ENCODE peak calls at places on chromosomes 12 and 14, in six cellular contexts. K is endothelial cell of umbilical vein, E is neural progenitor cell, N is GM12878, B is H9, R is mesendoderm. Q is an unnamed sample. For H3K79me2, the result is how much of the 10 kb centered on the place peaks cover.

GRCh38 chr12:22625671-22626251 is 790 bp downstream of the ETNK1 start:
- DNase-seq in K (peak), E (peak), N (peak), B (peak), R (peak), Q (peak)

GRCh38 chr14:33765251-33765650 is 185.6 kb downstream of the EGLN3 start:
- DNase-seq in K (peak), E (peak), N (no peak), B (peak), R (peak), Q (peak)

GRCh38 chr12:95997911-95998510 is 1.9 kb upstream of the HAL start:
- DNase-seq in K (no peak), E (no peak), N (no peak), B (no peak), R (no peak), Q (no peak)

GRCh38 chr14:36818794-36819384 is 157.2 kb downstream of the PAX9 start:
- DNase-seq in K (no peak), E (peak), N (no peak), B (no peak), R (peak), Q (no peak)

GRCh38 chr12:21892341-21892740 is 48.9 kb downstream of the ABCC9 start:
- DNase-seq in K (no peak), E (no peak), N (no peak), B (no peak), R (no peak), Q (no peak)

GRCh38 chr12:13165578-13166120 is 30.9 kb upstream of the EMP1 start:
- DNase-seq in K (peak), E (no peak), N (no peak), B (no peak), R (peak), Q (no peak)

GRCh38 chr14:100584056-100585031 is 2.9 kb downstream of the BEGAIN start:
- DNase-seq in K (no peak), E (no peak), N (no peak), B (no peak), R (no peak), Q (no peak)

GRCh38 chr14:89701079-89702043 is 253.2 kb downstream of the EFCAB11 start:
- DNase-seq in K (peak), E (peak), N (no peak), B (peak), R (peak), Q (peak)

GRCh38 chr12:102010265-102010994 is 51.4 kb downstream of the WASHC3 start:
- DNase-seq in K (no peak), E (no peak), N (peak), B (no peak), R (no peak), Q (no peak)

GRCh38 chr12:3973939-3974644 is 100.9 kb upstream of the PARP11 start:
- DNase-seq in K (no peak), E (no peak), N (no peak), B (peak), R (no peak), Q (no peak)

GRCh38 chr12:96907681-96908163 is 665 bp downstream of the NEDD1 start:
- DNase-seq in K (peak), E (peak), N (no peak), B (peak), R (peak), Q (peak)

GRCh38 chr12:97778111-97778510 is 315.5 kb downstream of the RMST start:
- DNase-seq in K (no peak), E (no peak), N (no peak), B (no peak), R (no peak), Q (no peak)

GRCh38 chr12:109735051-109735521 is 21.5 kb downstream of the FAM222A start:
- DNase-seq in K (no peak), E (no peak), N (no peak), B (peak), R (no peak), Q (peak)

GRCh38 chr14:103123634-103124500 is 606 bp downstream of the TNFAIP2 start:
- DNase-seq in K (peak), E (peak), N (no peak), B (peak), R (no peak), Q (no peak)

GRCh38 chr14:61103541-61104339 is 122.7 kb downstream of the SLC38A6 start:
- DNase-seq in K (peak), E (peak), N (no peak), B (peak), R (peak), Q (peak)

GRCh38 chr12:25020621-25021243 is 71.8 kb upstream of the BCAT1 start:
- DNase-seq in K (no peak), E (no peak), N (peak), B (no peak), R (no peak), Q (no peak)

GRCh38 chr12:3596703-3597472 is 105.9 kb downstream of the PRMT8 start:
- DNase-seq in K (no peak), E (no peak), N (no peak), B (no peak), R (no peak), Q (no peak)

GRCh38 chr12:132133952-132134652 is 10.0 kb downstream of the DDX51 start:
- DNase-seq in K (no peak), E (peak), N (no peak), B (peak), R (peak), Q (no peak)

GRCh38 chr14:62081012-62081612 is 318.9 kb downstream of the SNAPC1 start:
- DNase-seq in K (no peak), E (no peak), N (peak), B (no peak), R (no peak), Q (no peak)

GRCh38 chr12:21771311-21771710 is 3.2 kb downstream of the KCNJ8 start:
- DNase-seq in K (no peak), E (no peak), N (no peak), B (no peak), R (no peak), Q (no peak)

GRCh38 chr12:93689076-93689834 is 12.1 kb downstream of the CRADD start:
- DNase-seq in K (no peak), E (no peak), N (no peak), B (no peak), R (no peak), Q (no peak)

GRCh38 chr12:95881331-95881955 is 22.7 kb downstream of the SNRPF start:
- DNase-seq in K (no peak), E (no peak), N (no peak), B (no peak), R (no peak), Q (no peak)

DNA sequence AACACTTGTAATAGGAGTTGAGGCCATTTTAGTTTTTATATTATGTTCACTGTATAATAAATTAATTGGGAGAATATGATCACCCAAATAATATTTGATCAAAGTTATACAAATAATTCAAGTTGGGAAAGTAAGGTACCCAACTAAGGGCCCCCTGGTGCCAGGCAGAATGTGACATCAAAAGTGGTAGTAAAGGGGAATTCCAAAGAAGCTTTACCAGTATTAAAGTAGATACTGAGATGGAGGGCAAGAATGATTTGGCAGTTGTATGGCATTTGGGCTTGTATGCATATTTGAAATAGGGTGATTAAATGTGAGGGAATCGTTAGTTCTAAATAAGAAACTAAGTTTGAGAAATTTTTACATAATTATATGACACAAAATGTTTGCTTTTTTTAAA is 17.7 kb downstream of the GXYLT1 start:
- DNase-seq in K (no peak), E (no peak), N (no peak), B (no peak), R (no peak), Q (no peak)
- H3K79me2 ChIP-seq in K (under half), E (half or more), N (under half), B (under half), R (under half), Q (half or more)

GRCh38 chr14:72878746-72879145 is 15.2 kb downstream of the DPF3 start:
- DNase-seq in K (no peak), E (no peak), N (no peak), B (no peak), R (no peak), Q (no peak)
- H3K79me2 ChIP-seq in K (under half), E (under half), N (under half), B (under half), R (under half), Q (under half)

GRCh38 chr12:123634142-123634561 is 523 bp downstream of the GTF2H3 start:
- DNase-seq in K (no peak), E (no peak), N (no peak), B (no peak), R (peak), Q (no peak)

DNA sequence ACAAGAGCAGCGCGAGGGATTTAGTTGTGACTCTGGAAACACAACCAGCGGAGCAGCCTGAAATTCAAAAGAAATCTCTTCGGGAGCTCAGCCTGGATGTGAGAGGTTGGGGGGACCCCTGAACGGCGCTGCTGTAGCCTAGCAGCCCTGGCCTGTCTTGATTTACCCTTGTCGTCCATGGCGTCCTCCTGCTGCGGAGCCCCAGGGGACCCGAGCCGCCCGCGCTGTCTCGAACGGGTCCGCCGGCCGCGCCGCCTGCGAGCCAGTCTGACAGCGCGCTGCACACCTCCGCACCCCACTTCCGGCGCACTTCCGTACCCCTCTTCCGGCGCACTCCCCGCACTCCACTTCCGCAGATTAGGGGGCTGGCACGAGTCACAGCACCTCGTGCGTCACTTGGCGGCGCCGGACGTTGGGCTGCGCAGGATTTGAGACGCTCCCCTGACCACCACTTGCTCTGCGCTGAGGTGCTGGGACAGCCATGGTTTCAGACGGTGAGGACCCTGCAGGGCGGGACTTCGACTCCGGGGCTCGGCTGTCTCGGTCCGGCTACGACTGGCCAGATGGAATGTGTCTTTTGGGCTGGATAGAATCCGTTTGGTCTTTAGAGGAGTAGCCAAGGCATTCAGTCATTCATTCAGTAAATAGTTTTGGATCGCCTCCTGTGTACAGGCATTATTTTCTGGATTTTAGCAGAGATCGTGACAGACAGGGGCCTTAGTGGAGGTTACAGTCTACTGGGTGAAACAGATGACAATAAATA is at the start of the genes EIF2B1 and GTF2H3:
- DNase-seq in K (peak), E (peak), N (peak), B (peak), R (peak), Q (peak)
- H3K79me2 ChIP-seq in K (under half), E (under half), N (under half), B (under half), R (under half), Q (half or more)

GRCh38 chr14:49581209-49581960 is 4.8 kb downstream of the RPS29 start:
- DNase-seq in K (no peak), E (no peak), N (no peak), B (no peak), R (no peak), Q (no peak)

GRCh38 chr14:49584058-49584457 is 2.1 kb downstream of the RPS29 start:
- DNase-seq in K (no peak), E (no peak), N (no peak), B (no peak), R (no peak), Q (no peak)

GRCh38 chr14:49583629-49584028 is 2.6 kb downstream of the RPS29 start:
- DNase-seq in K (no peak), E (no peak), N (no peak), B (no peak), R (no peak), Q (no peak)

GRCh38 chr14:49581961-49582210 is 4.3 kb downstream of the RPS29 start:
- DNase-seq in K (no peak), E (no peak), N (no peak), B (no peak), R (no peak), Q (no peak)

DNA sequence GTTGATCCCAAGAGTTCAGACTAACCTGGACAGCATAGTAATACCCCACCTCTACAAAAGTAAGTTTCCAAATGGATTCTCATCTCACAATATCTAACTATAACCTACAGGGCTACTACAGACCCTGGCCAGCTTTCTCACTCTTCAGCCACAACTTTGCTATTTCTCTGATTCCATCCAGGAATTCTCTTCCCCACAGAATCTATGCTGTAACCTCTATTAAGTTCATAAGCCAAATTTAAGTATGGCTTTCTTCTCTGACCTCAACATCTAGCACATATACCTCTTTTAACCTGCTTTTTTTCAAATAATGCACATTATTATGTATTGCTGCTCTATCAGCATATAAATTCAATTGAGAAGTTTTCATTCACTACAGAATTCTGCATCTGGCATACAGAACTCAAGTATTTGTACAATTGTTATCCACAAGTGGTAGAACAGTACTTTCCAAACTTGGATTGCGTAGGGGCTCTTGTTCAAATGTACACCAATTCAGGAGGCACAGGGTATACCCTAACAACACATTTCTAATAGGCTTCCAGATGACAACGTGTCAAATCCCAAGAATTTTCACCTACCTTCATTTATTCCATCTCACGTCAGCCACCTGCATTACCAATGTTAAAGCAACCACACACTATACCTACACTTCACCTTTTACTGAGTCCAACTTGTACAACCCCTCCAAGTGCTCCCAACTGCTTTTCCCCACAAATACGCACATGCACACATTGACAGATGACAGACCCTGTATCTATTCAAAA is 3.8 kb downstream of the RPS29 start:
- DNase-seq in K (no peak), E (no peak), N (no peak), B (no peak), R (no peak), Q (no peak)
- H3K79me2 ChIP-seq in K (half or more), E (half or more), N (half or more), B (under half), R (half or more), Q (half or more)

DNA sequence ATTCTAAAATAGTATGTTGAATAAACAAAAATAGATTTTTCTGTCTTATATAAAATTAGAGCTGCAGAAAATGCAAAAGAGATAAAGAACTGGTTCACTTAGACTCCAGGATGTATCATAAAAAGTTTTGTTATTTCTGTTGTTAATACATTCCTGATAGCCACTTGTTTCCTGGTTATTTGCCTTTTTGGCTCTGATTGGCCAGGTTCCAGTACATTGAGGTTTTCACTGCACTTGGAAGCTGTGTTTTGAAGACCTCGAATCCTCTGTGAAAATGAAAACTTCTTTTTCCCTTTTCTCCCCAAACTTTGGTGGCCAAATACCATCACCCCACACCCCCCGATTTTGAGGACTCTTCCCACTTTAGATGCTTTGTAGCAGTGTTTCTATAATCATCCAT is 525.3 kb downstream of the MED13L start:
- DNase-seq in K (no peak), E (no peak), N (no peak), B (no peak), R (no peak), Q (no peak)
- H3K79me2 ChIP-seq in K (under half), E (under half), N (under half), B (under half), R (under half), Q (under half)

GRCh38 chr14:104690861-104691455 is 1.5 kb downstream of the INF2 start:
- DNase-seq in K (no peak), E (no peak), N (no peak), B (no peak), R (no peak), Q (no peak)
- H3K79me2 ChIP-seq in K (half or more), E (under half), N (under half), B (under half), R (under half), Q (half or more)

GRCh38 chr14:106848330-106849121 is 1322.1 kb downstream of the TMEM121 start:
- DNase-seq in K (no peak), E (no peak), N (no peak), B (no peak), R (no peak), Q (no peak)
- H3K79me2 ChIP-seq in K (under half), E (under half), N (under half), B (under half), R (under half), Q (under half)

Q was measured in SK-N-SH.